ENCODE peak calls at places on chromosomes 11 and 22, in six cellular contexts. D is RWPE1, N is tibial artery, M is NCI-H1105 treated with DMSO at 0.1 percent for 48 hours, J is AG08395, Y is ELR. R is an unnamed sample.

GRCh38 chr11:72354356-72355115 is 79.8 kb downstream of the CLPB start:
- DNase-seq in D (peak; percentile 13), N (no peak), M (no peak), J (no peak), Y (peak; percentile 59), R (peak; percentile 44)

GRCh38 chr11:115803341-115803740 is 299.1 kb upstream of the CADM1 start:
- DNase-seq in D (no peak), N (no peak), M (no peak), J (no peak), Y (no peak), R (no peak)

GRCh38 chr22:49331878-49332277 is 495.8 kb downstream of the BRD1 start:
- DNase-seq in D (no peak), N (no peak), M (no peak), J (no peak), Y (no peak), R (no peak)

GRCh38 chr11:109853156-109853776 is 239.9 kb upstream of the ZC3H12C start:
- DNase-seq in D (peak; percentile 18), N (no peak), M (peak; percentile 29), J (peak; percentile 29), Y (peak; percentile 75), R (peak; percentile 76)

GRCh38 chr11:74726547-74727182 is 4.6 kb downstream of the CHRDL2 start:
- DNase-seq in D (peak; percentile 83), N (peak; percentile 70), M (peak; percentile 82), J (peak; percentile 89), Y (peak; percentile 71), R (peak; percentile 84)

GRCh38 chr11:64078294-64078693 is 42.6 kb downstream of the FLRT1 start:
- DNase-seq in D (no peak), N (no peak), M (peak; percentile 81), J (no peak), Y (no peak), R (no peak)

GRCh38 chr11:100562102-100562501 is 125.0 kb upstream of the ARHGAP42 start:
- DNase-seq in D (peak; percentile 68), N (no peak), M (no peak), J (peak; percentile 52), Y (peak; percentile 84), R (peak; percentile 76)

GRCh38 chr22:38450234-38450797 is 4.7 kb downstream of the KCNJ4 start:
- DNase-seq in D (no peak), N (no peak), M (no peak), J (no peak), Y (no peak), R (no peak)

GRCh38 chr22:41833369-41834004 is 582 bp downstream of the SREBF2 start:
- DNase-seq in D (no peak), N (peak; percentile 47), M (no peak), J (no peak), Y (peak; percentile 50), R (peak; percentile 65)

GRCh38 chr11:88484873-88485621 is 147.5 kb upstream of the CTSC start:
- DNase-seq in D (peak; percentile 8), N (peak; percentile 19), M (peak; percentile 39), J (no peak), Y (peak; percentile 67), R (peak; percentile 44)

GRCh38 chr11:74084796-74085541 is 76.1 kb upstream of the UCP3 start:
- DNase-seq in D (no peak), N (no peak), M (no peak), J (peak; percentile 2), Y (peak; percentile 39), R (peak; percentile 40)

GRCh38 chr11:1217151-1217550 is 5.7 kb upstream of the MUC5B start:
- DNase-seq in D (no peak), N (no peak), M (no peak), J (no peak), Y (no peak), R (no peak)

R was measured in GM23248.